ENCODE peak calls at places on chromosomes 2 and 18, in five cellular contexts. B is mucosa of descending colon, W is Caco-2, S is kidney epithelial cell, A is sigmoid colon. D is an unnamed sample.

GRCh38 chr2:220147186-220147585 is 519.8 kb downstream of the SLC4A3 start:
- DNase-seq in B (no peak), W (no peak), S (no peak), A (no peak), D (peak; percentile 18)

GRCh38 chr18:58788470-58788869 is 76.2 kb upstream of the ZNF532 start:
- DNase-seq in B (no peak), W (no peak), S (no peak), A (no peak), D (no peak)

GRCh38 chr2:55123851-55124269 is 73.6 kb upstream of the RTN4 start:
- DNase-seq in B (no peak), W (no peak), S (no peak), A (no peak), D (no peak)

GRCh38 chr2:159249955-159250723 is 36.4 kb downstream of the WDSUB1 start:
- DNase-seq in B (no peak), W (peak; percentile 44), S (peak; percentile 90), A (peak; percentile 80), D (peak; percentile 37)

GRCh38 chr18:70132999-70133398 is 72.5 kb downstream of the RTTN start:
- DNase-seq in B (no peak), W (no peak), S (peak; percentile 53), A (no peak), D (peak; percentile 99)

GRCh38 chr18:36017232-36017631 is 44.8 kb downstream of the RMP24 start:
- DNase-seq in B (no peak), W (no peak), S (no peak), A (no peak), D (no peak)

GRCh38 chr18:45169610-45170009 is 445.7 kb upstream of the SLC14A2 start:
- DNase-seq in B (no peak), W (no peak), S (peak; percentile 68), A (peak; percentile 74), D (peak; percentile 70)

GRCh38 chr2:226791056-226791486 is 8.5 kb downstream of the IRS1 start:
- DNase-seq in B (peak; percentile 74), W (no peak), S (no peak), A (peak; percentile 86), D (no peak)

GRCh38 chr2:25294573-25295462 is 46.9 kb downstream of the DNMT3A start:
- DNase-seq in B (peak; percentile 93), W (no peak), S (no peak), A (peak; percentile 82), D (no peak)

GRCh38 chr2:85231952-85232351 is 95.8 kb downstream of the TGOLN2 start:
- DNase-seq in B (no peak), W (no peak), S (no peak), A (no peak), D (no peak)

GRCh38 chr2:120546077-120546864 is 189.4 kb upstream of the GLI2 start:
- DNase-seq in B (no peak), W (peak; percentile 59), S (peak; percentile 90), A (peak; percentile 74), D (peak; percentile 96)

GRCh38 chr2:37737507-37737906 is 66.1 kb upstream of the CDC42EP3 start:
- DNase-seq in B (no peak), W (no peak), S (no peak), A (no peak), D (no peak)

GRCh38 chr2:116809074-116809473 is 1005.4 kb upstream of the DDX18 start:
- DNase-seq in B (no peak), W (no peak), S (no peak), A (no peak), D (no peak)

GRCh38 chr2:113390133-113390849 is 47.2 kb upstream of the ZNG1B start:
- DNase-seq in B (no peak), W (peak; percentile 76), S (peak; percentile 50), A (no peak), D (peak; percentile 31)

GRCh38 chr2:51734115-51734514 is 702.2 kb upstream of the NRXN1 start:
- DNase-seq in B (no peak), W (no peak), S (no peak), A (no peak), D (no peak)

GRCh38 chr2:1489486-1489885 is 76.2 kb downstream of the TPO start:
- DNase-seq in B (no peak), W (no peak), S (no peak), A (peak; percentile 13), D (no peak)

GRCh38 chr18:63697261-63697660 is 5.5 kb upstream of the SERPINB11 start:
- DNase-seq in B (no peak), W (no peak), S (no peak), A (no peak), D (peak; percentile 36)

GRCh38 chr2:151770995-151771394 is 36.7 kb upstream of the NEB start:
- DNase-seq in B (no peak), W (no peak), S (no peak), A (no peak), D (no peak)

DNA sequence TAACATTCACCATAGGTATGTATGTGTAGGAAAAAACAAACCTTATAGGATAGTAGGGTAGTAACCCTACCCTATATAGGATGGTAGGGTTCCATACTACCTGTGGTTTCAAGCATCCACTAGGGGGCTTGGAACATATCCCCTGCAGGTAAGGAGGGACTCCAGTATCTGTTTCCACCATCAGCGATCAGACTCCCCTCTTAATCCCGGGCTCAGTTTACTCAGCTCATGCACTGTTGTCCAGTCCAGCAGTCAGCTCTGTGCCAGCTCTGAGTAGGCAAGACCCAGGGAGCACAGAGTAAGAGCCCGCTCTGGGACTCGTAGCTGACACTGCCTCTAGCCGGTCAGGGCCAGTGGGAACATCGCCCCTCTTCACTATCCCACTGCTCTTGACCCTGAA is 61.7 kb downstream of the MEX3C start:
- DNase-seq in B (no peak), W (no peak), S (no peak), A (no peak), D (no peak)
- TF ChIP-seq CTCF in B (no peak), W (peak; percentile 17), S (peak; percentile 36), A (no peak), D (peak; percentile 20)

DNA sequence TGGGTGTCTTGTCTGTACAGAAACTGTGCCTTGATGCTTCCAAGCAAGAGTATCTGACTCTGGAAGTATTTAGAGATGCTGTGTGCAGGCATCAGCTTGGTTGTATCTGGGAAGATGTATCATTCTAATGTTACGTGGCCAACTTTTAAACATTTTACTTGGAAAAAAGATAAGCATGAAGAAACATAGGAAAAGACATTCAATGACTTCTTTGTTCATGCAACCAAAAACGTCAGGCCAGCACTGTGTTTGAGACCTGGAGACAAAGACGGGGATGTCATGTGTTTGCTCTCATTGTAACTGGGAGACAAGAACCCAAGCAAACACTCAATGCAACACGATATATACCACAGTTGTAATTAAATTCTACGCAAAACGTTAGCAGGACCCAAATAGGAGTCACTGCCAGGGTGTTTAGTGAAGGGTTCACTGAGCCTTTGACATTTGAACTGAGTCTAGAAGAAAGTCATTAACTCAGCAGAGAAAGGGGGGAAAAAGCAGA is 8.9 kb upstream of the SESTD1 start:
- DNase-seq in B (no peak), W (no peak), S (no peak), A (no peak), D (no peak)
- H3K4me3 ChIP-seq in B (no peak overlapping the region), W (no peak overlapping the region), S (no peak overlapping the region), A (no peak overlapping the region), D (no peak overlapping the region)

DNA sequence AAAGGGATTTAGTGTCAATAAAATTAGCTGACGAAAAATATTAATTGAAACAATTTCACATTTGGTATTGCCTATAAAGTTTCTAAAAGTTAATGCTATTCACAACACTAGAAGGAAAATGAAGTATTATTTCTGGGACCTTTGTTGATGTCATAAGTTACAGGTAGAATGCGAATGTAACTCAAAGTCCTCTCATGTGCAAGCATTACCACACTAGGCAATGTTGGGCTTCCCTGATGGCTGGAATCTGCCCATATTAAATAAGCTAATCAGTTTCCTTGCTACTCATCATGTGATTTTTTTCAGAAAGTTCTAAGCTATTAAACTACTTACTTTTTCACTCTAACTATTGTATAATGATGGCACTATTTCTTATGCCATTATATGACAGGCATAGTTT is 44.6 kb downstream of the COBLL1 start:
- DNase-seq in B (no peak), W (no peak), S (no peak), A (no peak), D (no peak)
- H3K36me3 ChIP-seq in B (no peaks in the 10 kb centered on the region), W (no peaks in the 10 kb centered on the region), S (no peaks in the 10 kb centered on the region), A (no peaks in the 10 kb centered on the region), D (no peaks in the 10 kb centered on the region)

DNA sequence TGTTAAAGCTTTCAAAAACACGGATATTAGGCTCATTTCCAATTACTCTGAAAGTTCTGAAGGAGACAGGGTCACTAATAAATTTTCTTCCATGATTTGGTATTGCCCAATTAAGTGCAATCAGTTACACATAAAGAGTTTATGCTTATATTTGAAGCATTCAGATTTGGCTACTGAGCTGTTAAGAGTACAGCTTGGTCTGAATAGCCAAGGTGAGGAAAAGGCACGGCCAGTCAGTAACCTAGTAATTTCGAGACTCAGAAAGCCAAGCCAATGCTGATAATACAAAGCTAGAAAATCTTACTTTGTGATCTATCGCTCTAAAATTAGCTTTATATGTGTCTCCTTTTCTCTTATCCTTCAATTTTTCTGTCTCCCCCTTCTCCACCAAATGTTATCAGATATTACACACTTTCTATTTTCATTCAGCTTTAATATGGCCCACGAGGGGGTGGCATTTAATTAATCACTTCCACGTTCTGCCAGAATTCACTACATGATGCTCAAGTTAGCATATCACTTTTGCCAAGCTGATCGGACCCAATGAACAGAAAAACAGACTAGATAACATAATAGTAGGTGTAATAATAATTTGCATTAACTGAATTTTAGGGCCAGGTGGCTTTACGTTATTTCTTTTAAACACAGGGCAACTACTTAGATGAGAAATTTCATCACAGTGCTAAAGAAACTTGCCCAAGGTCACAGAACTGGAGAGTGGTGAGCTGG is 138.4 kb downstream of the TCF4 start:
- DNase-seq in B (no peak), W (no peak), S (no peak), A (no peak), D (no peak)
- TF ChIP-seq CTCF in B (no peak), W (no peak), S (no peak), A (no peak), D (no peak)

GRCh38 chr2:144514731-144515424 is 5.0 kb downstream of the ZEB2 start:
- DNase-seq in B (no peak), W (no peak), S (no peak), A (no peak), D (no peak)
- H3K4me3 ChIP-seq in B (no peak overlapping the region), W (no peak overlapping the region), S (peak overlapping the region; percentile 73), A (peak overlapping the region; percentile 75), D (peak overlapping the region; percentile 79)

GRCh38 chr2:19973471-19973870 is 16.4 kb downstream of the WDR35 start:
- DNase-seq in B (no peak), W (no peak), S (no peak), A (no peak), D (no peak)
- H3K36me3 ChIP-seq in B (no peaks in the 10 kb centered on the region), W (no peaks in the 10 kb centered on the region), S (no peaks in the 10 kb centered on the region), A (peaks cover 62% of the 10 kb centered on the region), D (peaks cover 2% of the 10 kb centered on the region)

GRCh38 chr2:15780912-15781574 is 159.3 kb upstream of the MYCN start:
- DNase-seq in B (no peak), W (no peak), S (no peak), A (no peak), D (no peak)
- TF ChIP-seq CTCF in B (no peak), W (no peak), S (peak; percentile 12), A (no peak), D (no peak)

DNA sequence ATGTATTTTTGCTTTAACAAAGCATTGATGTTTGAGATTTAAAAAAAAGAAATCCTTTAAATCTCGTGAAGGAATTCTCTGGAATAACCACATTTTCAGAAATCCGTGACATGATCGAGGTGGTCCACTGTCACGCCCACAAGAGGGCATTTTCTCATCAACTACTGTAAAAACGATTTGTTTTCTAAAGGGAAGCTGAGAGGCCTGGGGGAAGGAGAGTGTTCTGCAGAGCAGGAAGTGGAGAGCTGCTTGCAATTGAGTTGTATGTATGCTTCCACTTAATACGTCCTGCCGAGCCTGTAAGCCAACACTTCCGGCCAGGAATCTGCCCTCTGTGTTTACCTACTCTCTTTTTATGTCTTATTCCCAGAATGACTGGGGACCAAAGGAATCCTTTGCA is 19.4 kb downstream of the KLHL29 start:
- DNase-seq in B (peak; percentile 58), W (no peak), S (peak; percentile 63), A (peak; percentile 71), D (peak; percentile 49)
- H3K4me3 ChIP-seq in B (no peak overlapping the region), W (no peak overlapping the region), S (no peak overlapping the region), A (peak overlapping the region; percentile 13), D (no peak overlapping the region)